ENCODE peak calls at places on chromosomes 4 and X, in ten cellular contexts. G is H1, U is SK-N-SH, D is upper lobe of left lung, V is sigmoid colon, K is GM12878, Z is transverse colon, O is suprapubic skin, I is HepG2, R is esophagus muscularis mucosa. J is an unnamed sample.
A peak's percentile ranks its signal among the peaks of the same experiment; 100 is the strongest.

GRCh38 chrX:1502853-1503252 is 34.1 kb downstream of the P2RY8 start:
- DNase-seq in G (no peak), U (no peak), D (no peak), V (no peak), K (no peak), Z (no peak), O (no peak), I (no peak), R (peak; percentile 47), J (no peak)

GRCh38 chrX:45077748-45078424 is 122.8 kb downstream of the DIPK2B start:
- DNase-seq in G (no peak), U (no peak), D (no peak), V (no peak), K (peak; percentile 62), Z (no peak), O (no peak), I (no peak), R (no peak), J (no peak)

GRCh38 chrX:26373829-26374228 is 157.9 kb downstream of the MAGEB5 start:
- DNase-seq in G (no peak), U (no peak), D (no peak), V (no peak), K (no peak), Z (no peak), O (no peak), I (no peak), R (no peak), J (no peak)

GRCh38 chr4:111136438-111136837 is 513.6 kb upstream of the PITX2 start:
- DNase-seq in G (no peak), U (no peak), D (no peak), V (no peak), K (no peak), Z (no peak), O (no peak), I (peak; percentile 7), R (no peak), J (no peak)

GRCh38 chrX:39204945-39205344 is 403.7 kb downstream of the MID1IP1 start:
- DNase-seq in G (no peak), U (no peak), D (no peak), V (no peak), K (no peak), Z (no peak), O (no peak), I (no peak), R (no peak), J (no peak)

GRCh38 chr4:64799751-64800150 is 390.5 kb upstream of the TECRL start:
- DNase-seq in G (no peak), U (no peak), D (no peak), V (no peak), K (no peak), Z (no peak), O (no peak), I (no peak), R (no peak), J (no peak)

GRCh38 chr4:169756971-169757574 is 671 bp downstream of the HPF1 start:
- DNase-seq in G (no peak), U (no peak), D (no peak), V (no peak), K (no peak), Z (no peak), O (no peak), I (peak; percentile 1), R (no peak), J (no peak)

GRCh38 chr4:108193891-108194672 is 25.4 kb upstream of the LEF1 start:
- DNase-seq in G (peak; percentile 36), U (no peak), D (no peak), V (no peak), K (no peak), Z (no peak), O (no peak), I (no peak), R (no peak), J (no peak)

GRCh38 chr4:184811484-184812180 is 14.1 kb downstream of the ACSL1 start:
- DNase-seq in G (no peak), U (no peak), D (no peak), V (no peak), K (no peak), Z (no peak), O (no peak), I (no peak), R (no peak), J (no peak)
- TF ChIP-seq POLR2AphosphoS5 in G (no peak), U (no peak), D (peak; percentile 17), V (no peak), K (no peak), Z (no peak), O (no peak), I (no peak), R (no peak), J (no peak)

GRCh38 chrX:40266490-40267333 is 169.0 kb upstream of the BCOR start:
- DNase-seq in G (peak; percentile 19), U (peak; percentile 87), D (peak; percentile 93), V (peak; percentile 83), K (no peak), Z (peak; percentile 73), O (peak; percentile 73), I (peak; percentile 23), R (no peak), J (peak; percentile 72)

GRCh38 chrX:40268126-40268525 is 170.4 kb upstream of the BCOR start:
- DNase-seq in G (no peak), U (no peak), D (no peak), V (no peak), K (no peak), Z (no peak), O (no peak), I (no peak), R (no peak), J (no peak)

GRCh38 chrX:40262641-40263560 is 165.1 kb upstream of the BCOR start:
- DNase-seq in G (no peak), U (no peak), D (no peak), V (no peak), K (no peak), Z (no peak), O (no peak), I (peak; percentile 8), R (no peak), J (no peak)

GRCh38 chrX:40272141-40272540 is 174.4 kb upstream of the BCOR start:
- DNase-seq in G (no peak), U (no peak), D (no peak), V (no peak), K (no peak), Z (no peak), O (no peak), I (no peak), R (no peak), J (no peak)

DNA sequence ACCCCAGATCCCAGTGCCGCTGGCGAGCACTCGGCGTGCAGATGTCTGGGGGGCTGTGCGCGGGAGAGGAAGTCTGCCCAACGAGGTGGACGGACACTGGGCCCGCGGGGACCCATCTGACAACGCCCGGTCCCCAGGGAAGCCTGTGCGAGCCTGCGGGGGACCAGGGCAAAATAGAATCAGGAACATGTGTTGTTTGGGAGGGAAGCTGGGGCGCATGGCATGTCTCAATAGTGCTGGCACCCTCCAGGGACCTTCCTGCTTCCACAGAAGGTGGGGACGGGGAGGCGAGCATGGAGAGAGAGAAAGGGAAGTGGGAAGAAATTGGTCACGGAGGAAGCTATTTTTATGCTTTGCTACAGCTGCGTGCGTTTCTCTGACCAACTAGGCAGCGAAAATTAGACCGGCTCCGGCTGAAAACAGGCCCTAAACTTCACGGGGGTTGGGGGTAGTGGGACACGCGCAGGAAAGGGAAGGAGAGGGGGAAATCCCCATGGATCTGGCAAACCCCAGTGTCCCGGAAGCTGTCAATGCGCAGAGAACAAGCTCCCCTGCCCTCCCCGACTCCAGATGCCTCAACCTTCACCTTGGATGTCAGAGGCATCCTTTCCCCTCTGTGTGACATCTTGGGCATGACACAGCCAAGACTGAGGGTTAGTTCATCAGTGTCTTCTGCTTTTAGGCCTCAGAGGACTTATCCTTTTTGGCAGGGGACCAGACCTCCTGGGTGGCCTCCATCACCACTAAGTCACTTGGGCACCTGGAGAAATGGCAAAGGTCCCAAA is 169.8 kb upstream of the BCOR start:
- DNase-seq in G (no peak), U (no peak), D (no peak), V (peak; percentile 71), K (peak; percentile 19), Z (no peak), O (no peak), I (no peak), R (no peak), J (no peak)
- TF ChIP-seq EP300 in G (no peak), U (no peak), D (no peak), V (no peak), K (no peak), Z (no peak), O (no peak), I (no peak), R (no peak), J (no peak)

GRCh38 chr4:159232465-159233106 is 129.7 kb downstream of the RAPGEF2 start:
- DNase-seq in G (no peak), U (no peak), D (no peak), V (no peak), K (peak; percentile 16), Z (no peak), O (no peak), I (no peak), R (no peak), J (no peak)

GRCh38 chr4:159227984-159228383 is 125.1 kb downstream of the RAPGEF2 start:
- DNase-seq in G (peak; percentile 39), U (peak; percentile 27), D (no peak), V (peak; percentile 81), K (no peak), Z (peak; percentile 63), O (peak; percentile 75), I (peak; percentile 3), R (no peak), J (peak; percentile 80)

GRCh38 chr4:159224412-159224811 is 121.5 kb downstream of the RAPGEF2 start:
- DNase-seq in G (no peak), U (no peak), D (no peak), V (no peak), K (no peak), Z (no peak), O (no peak), I (peak; percentile 19), R (no peak), J (no peak)

GRCh38 chr4:159229164-159229563 is 126.3 kb downstream of the RAPGEF2 start:
- DNase-seq in G (no peak), U (no peak), D (no peak), V (no peak), K (no peak), Z (no peak), O (no peak), I (peak; percentile 80), R (no peak), J (no peak)

DNA sequence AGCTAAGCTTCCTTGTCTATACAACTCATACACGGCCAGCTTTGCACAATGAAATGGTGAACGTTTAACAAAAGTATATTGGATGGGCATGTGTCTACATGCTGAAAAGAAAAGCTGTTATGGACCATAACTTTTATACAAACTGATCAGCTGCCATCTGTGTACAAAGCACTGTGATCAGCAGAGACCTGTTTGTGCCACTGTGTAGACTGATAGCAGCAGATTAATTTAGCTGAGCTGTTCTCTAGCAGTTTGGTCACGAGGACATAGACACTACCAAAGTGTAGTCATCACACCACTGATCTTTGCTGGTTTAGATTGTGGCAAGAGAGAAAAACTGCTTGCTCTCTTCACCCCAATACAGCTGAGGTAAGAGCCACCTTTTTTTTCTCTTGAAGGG is 124.5 kb downstream of the RAPGEF2 start:
- DNase-seq in G (no peak), U (no peak), D (no peak), V (no peak), K (no peak), Z (no peak), O (no peak), I (no peak), R (no peak), J (no peak)
- TF ChIP-seq POLR2AphosphoS5 in G (no peak), U (no peak), D (no peak), V (no peak), K (no peak), Z (no peak), O (no peak), I (no peak), R (no peak), J (no peak)

GRCh38 chrX:7045238-7045955 is 102.1 kb upstream of the STS start:
- DNase-seq in G (no peak), U (no peak), D (no peak), V (no peak), K (no peak), Z (no peak), O (no peak), I (no peak), R (no peak), J (no peak)

GRCh38 chrX:7052541-7052940 is 95.0 kb upstream of the STS start:
- DNase-seq in G (no peak), U (no peak), D (no peak), V (no peak), K (no peak), Z (no peak), O (no peak), I (no peak), R (no peak), J (no peak)

GRCh38 chrX:7047951-7048350 is 99.6 kb upstream of the STS start:
- DNase-seq in G (no peak), U (no peak), D (no peak), V (no peak), K (no peak), Z (no peak), O (no peak), I (no peak), R (no peak), J (no peak)
- TF ChIP-seq EP300 in G (no peak), U (no peak), D (no peak), V (no peak), K (no peak), Z (no peak), O (no peak), I (no peak), R (no peak), J (no peak)

J was measured in stomach.